ENCODE peak calls at places on chromosome X, in four cellular contexts. One of them, this sample, is unnamed.

GRCh38 chrX:119015407-119016242 is 41.2 kb downstream of the LONRF3 start:
- DNase-seq in amniotic epithelial cell: peak
- DNase-seq in Daoy: peak
- DNase-seq in osteocyte: no peak
- DNase-seq in this sample: peak

GRCh38 chrX:45001038-45001437 is 128.1 kb downstream of the KDM6A start:
- DNase-seq in osteocyte: no peak
- DNase-seq in Daoy: no peak
- DNase-seq in amniotic epithelial cell: no peak
- DNase-seq in this sample: no peak

GRCh38 chrX:133215747-133216146 is 2.4 kb downstream of the TFDP3 start:
- DNase-seq in Daoy: peak
- DNase-seq in osteocyte: no peak
- DNase-seq in amniotic epithelial cell: peak
- DNase-seq in this sample: peak

GRCh38 chrX:140701480-140701879 is 8.1 kb upstream of the LINC00632 start:
- DNase-seq in osteocyte: no peak
- DNase-seq in Daoy: peak
- DNase-seq in amniotic epithelial cell: peak
- DNase-seq in this sample: peak

GRCh38 chrX:78945186-78945912 is at the start of gene P2RY10:
- DNase-seq in osteocyte: no peak
- DNase-seq in Daoy: no peak
- DNase-seq in amniotic epithelial cell: no peak
- DNase-seq in this sample: no peak

GRCh38 chrX:148784859-148785655 is 284.6 kb downstream of the AFF2 start:
- DNase-seq in osteocyte: no peak
- DNase-seq in Daoy: no peak
- DNase-seq in amniotic epithelial cell: no peak
- DNase-seq in this sample: no peak

GRCh38 chrX:69503228-69503834 is 795 bp upstream of the NALF2 start:
- DNase-seq in osteocyte: peak
- DNase-seq in Daoy: no peak
- DNase-seq in amniotic epithelial cell: no peak
- DNase-seq in this sample: no peak

GRCh38 chrX:38313190-38313589 is 14.1 kb downstream of the RPGR start:
- DNase-seq in osteocyte: no peak
- DNase-seq in amniotic epithelial cell: peak
- DNase-seq in Daoy: peak
- DNase-seq in this sample: no peak

GRCh38 chrX:65921363-65921762 is 118.5 kb downstream of the VSIG4 start:
- DNase-seq in osteocyte: no peak
- DNase-seq in Daoy: no peak
- DNase-seq in amniotic epithelial cell: no peak
- DNase-seq in this sample: no peak

GRCh38 chrX:65009459-65009858 is 33.2 kb upstream of the ZC4H2 start:
- DNase-seq in osteocyte: no peak
- DNase-seq in amniotic epithelial cell: no peak
- DNase-seq in Daoy: no peak
- DNase-seq in this sample: no peak

GRCh38 chrX:17737707-17738001 is 361 bp downstream of the SCML1 start:
- DNase-seq in amniotic epithelial cell: no peak
- DNase-seq in Daoy: no peak
- DNase-seq in osteocyte: no peak
- DNase-seq in this sample: no peak

GRCh38 chrX:11953615-11954014 is 184.7 kb upstream of the FRMPD4 start:
- DNase-seq in Daoy: peak
- DNase-seq in osteocyte: no peak
- DNase-seq in amniotic epithelial cell: peak
- DNase-seq in this sample: peak

GRCh38 chrX:97284531-97284930 is 400.8 kb downstream of the RPA4 start:
- DNase-seq in amniotic epithelial cell: no peak
- DNase-seq in Daoy: no peak
- DNase-seq in osteocyte: no peak
- DNase-seq in this sample: no peak

GRCh38 chrX:92260102-92260501 is 480.9 kb downstream of the PCDH11X start:
- DNase-seq in amniotic epithelial cell: no peak
- DNase-seq in osteocyte: no peak
- DNase-seq in Daoy: no peak
- DNase-seq in this sample: no peak

GRCh38 chrX:22043872-22044271 is 11.7 kb downstream of the PHEX start:
- DNase-seq in amniotic epithelial cell: no peak
- DNase-seq in Daoy: no peak
- DNase-seq in osteocyte: no peak
- DNase-seq in this sample: no peak

GRCh38 chrX:75544760-75545159 is 21.9 kb upstream of the ZDHHC15 start:
- DNase-seq in osteocyte: no peak
- DNase-seq in amniotic epithelial cell: no peak
- DNase-seq in Daoy: no peak
- DNase-seq in this sample: no peak

GRCh38 chrX:85503258-85504158 is 124.0 kb upstream of the POF1B start:
- DNase-seq in Daoy: no peak
- DNase-seq in amniotic epithelial cell: no peak
- DNase-seq in osteocyte: no peak
- DNase-seq in this sample: no peak